ENCODE peak calls at places on chromosome 4, in seven cellular contexts. H is NCI-H524 treated with DMSO at 0.1 percent for 48 hours; Y is T-helper 9 cell; U is nephron progenitor cell; I is stimulated activated CD4-positive, alpha-beta T cell treated with anti-CD3 and anti-CD28 coated beads, Interleukin-2, amount 100 ng/mL, for 4 hours; B is dorsolateral prefrontal cortex; J is left colon. S is an unnamed sample.

GRCh38 chr4:105061136-105061696 is 85.5 kb upstream of the TET2 start:
- DNase-seq in H (no peak), I (peak), Y (no peak), B (no peak), U (no peak), J (peak), S (no peak)

GRCh38 chr4:70768301-70768948 is 46.7 kb downstream of the RUFY3 start:
- DNase-seq in I (no peak), J (no peak), H (no peak), U (no peak), B (no peak), Y (no peak), S (no peak)

GRCh38 chr4:82437285-82438005 is 7.1 kb downstream of the ENOPH1 start:
- DNase-seq in I (no peak), Y (no peak), U (no peak), H (no peak), J (no peak), B (no peak), S (no peak)

GRCh38 chr4:105637409-105638258 is 70.9 kb downstream of the INTS12 start:
- DNase-seq in U (no peak), I (peak), Y (no peak), B (peak), H (no peak), J (peak), S (peak)

GRCh38 chr4:7342223-7342576 is 92.5 kb downstream of the PSAPL1 start:
- DNase-seq in I (no peak), B (no peak), Y (no peak), U (no peak), J (no peak), H (no peak), S (peak)

GRCh38 chr4:154030747-154031146 is 241.9 kb upstream of the SFRP2 start:
- DNase-seq in Y (no peak), J (no peak), B (no peak), H (no peak), U (no peak), I (no peak), S (no peak)

GRCh38 chr4:64598068-64598467 is 188.8 kb upstream of the TECRL start:
- DNase-seq in J (no peak), B (no peak), Y (no peak), U (no peak), H (no peak), I (no peak), S (no peak)

GRCh38 chr4:17060230-17060629 is 161.8 kb upstream of the LDB2 start:
- DNase-seq in H (no peak), J (no peak), B (no peak), U (no peak), Y (no peak), I (no peak), S (no peak)

GRCh38 chr4:8850830-8851188 is 20.8 kb downstream of the HMX1 start:
- DNase-seq in H (no peak), J (no peak), I (no peak), B (no peak), U (no peak), Y (no peak), S (no peak)

GRCh38 chr4:89212666-89213381 is 94.8 kb downstream of the GPRIN3 start:
- DNase-seq in B (no peak), J (no peak), I (no peak), Y (no peak), H (no peak), U (no peak), S (no peak)

GRCh38 chr4:14742054-14742453 is 260.2 kb upstream of the CPEB2 start:
- DNase-seq in Y (no peak), I (no peak), B (no peak), U (no peak), H (no peak), J (no peak), S (no peak)

GRCh38 chr4:48262926-48263325 is 6.7 kb downstream of the TEC start:
- DNase-seq in I (no peak), J (no peak), Y (no peak), B (no peak), H (no peak), U (no peak), S (no peak)

GRCh38 chr4:94758141-94758699 is 465 bp downstream of the BMPR1B start:
- DNase-seq in U (peak), Y (no peak), H (no peak), B (no peak), I (no peak), J (peak), S (peak)

GRCh38 chr4:100504086-100504874 is 13.5 kb downstream of the EMCN start:
- DNase-seq in I (no peak), B (no peak), U (no peak), J (no peak), Y (no peak), H (no peak), S (no peak)

GRCh38 chr4:8472689-8473197 is 32.2 kb downstream of the TRMT44 start:
- DNase-seq in B (no peak), J (no peak), Y (no peak), H (no peak), U (peak), I (no peak), S (no peak)

GRCh38 chr4:150096625-150097024 is 18.4 kb downstream of the DCLK2 start:
- DNase-seq in I (no peak), B (no peak), U (no peak), Y (no peak), H (peak), J (no peak), S (no peak)

GRCh38 chr4:81375745-81376144 is 96.0 kb downstream of the RASGEF1B start:
- DNase-seq in Y (no peak), J (no peak), I (no peak), U (no peak), B (no peak), H (no peak), S (no peak)

GRCh38 chr4:185128272-185129119 is 14.6 kb upstream of the SLC25A4 start:
- DNase-seq in H (no peak), J (peak), B (peak), I (no peak), U (peak), Y (peak), S (no peak)

GRCh38 chr4:41569957-41570356 is 32.0 kb downstream of the LIMCH1 start:
- DNase-seq in I (no peak), U (no peak), J (no peak), Y (no peak), B (peak), H (peak), S (no peak)